ENCODE peak calls at places on chromosome 4, in four cellular contexts. A, Q, D and P are unnamed samples.

GRCh38 chr4:108560624-108561023 is 59.8 kb upstream of the RPL34 start:
- DNase-seq in A (no peak), Q (no peak), D (peak), P (no peak)

GRCh38 chr4:69995526-69996016 is at the start of gene STATH:
- DNase-seq in A (no peak), Q (no peak), D (no peak), P (no peak)

GRCh38 chr4:142088906-142089305 is 452.5 kb downstream of the IL15 start:
- DNase-seq in A (no peak), Q (peak), D (peak), P (no peak)

GRCh38 chr4:173411106-173411703 is 12.3 kb upstream of the SCRG1 start:
- DNase-seq in A (no peak), Q (peak), D (no peak), P (no peak)

GRCh38 chr4:41655177-41655576 is 93.3 kb downstream of the PHOX2B start:
- DNase-seq in A (no peak), Q (no peak), D (no peak), P (no peak)

GRCh38 chr4:10582059-10582686 is 102.4 kb downstream of the CLNK start:
- DNase-seq in A (peak), Q (peak), D (peak), P (peak)

GRCh38 chr4:139628184-139629012 is 37.2 kb upstream of the MGST2 start:
- DNase-seq in A (no peak), Q (no peak), D (no peak), P (no peak)

GRCh38 chr4:139243448-139244365 is 36.3 kb downstream of the MGARP start:
- DNase-seq in A (no peak), Q (peak), D (peak), P (no peak)

GRCh38 chr4:42080284-42080683 is 72.2 kb downstream of the BEND4 start:
- DNase-seq in A (no peak), Q (no peak), D (no peak), P (no peak)

GRCh38 chr4:183798249-183798920 is 106.7 kb upstream of the STOX2 start:
- DNase-seq in A (no peak), Q (no peak), D (no peak), P (peak)

GRCh38 chr4:102751964-102752363 is 8.8 kb downstream of the MANBA start:
- DNase-seq in A (no peak), Q (no peak), D (no peak), P (no peak)

GRCh38 chr4:128571747-128572146 is 237.8 kb upstream of the JADE1 start:
- DNase-seq in A (no peak), Q (peak), D (peak), P (no peak)

GRCh38 chr4:94814237-94814636 is 56.5 kb downstream of the BMPR1B start:
- DNase-seq in A (no peak), Q (peak), D (no peak), P (no peak)

GRCh38 chr4:105474110-105474518 is 252 bp upstream of the PPA2 start:
- DNase-seq in A (no peak), Q (peak), D (peak), P (no peak)

GRCh38 chr4:115356176-115356575 is 242.8 kb upstream of the NDST4 start:
- DNase-seq in A (no peak), Q (no peak), D (no peak), P (no peak)

GRCh38 chr4:65007841-65008439 is 598.7 kb upstream of the TECRL start:
- DNase-seq in A (no peak), Q (no peak), D (peak), P (peak)

GRCh38 chr4:80005863-80006262 is 67.2 kb downstream of the ANTXR2 start:
- DNase-seq in A (no peak), Q (no peak), D (no peak), P (no peak)

GRCh38 chr4:101346562-101347266 is 612 bp downstream of the PPP3CA start:
- DNase-seq in A (no peak), Q (peak), D (peak), P (peak)

GRCh38 chr4:120824905-120825304 is 97.6 kb downstream of the PRDM5 start:
- DNase-seq in A (no peak), Q (no peak), D (no peak), P (no peak)

GRCh38 chr4:147117400-147117799 is 171.7 kb upstream of the TTC29 start:
- DNase-seq in A (no peak), Q (peak), D (peak), P (no peak)

GRCh38 chr4:79585834-79586233 is 177.8 kb upstream of the GK2 start:
- DNase-seq in A (no peak), Q (no peak), D (no peak), P (no peak)

GRCh38 chr4:181860157-181860556 is 383.0 kb upstream of the TENM3 start:
- DNase-seq in A (no peak), Q (peak), D (no peak), P (no peak)

GRCh38 chr4:165199286-165199685 is 8.1 kb upstream of the KLHL2 start:
- DNase-seq in A (no peak), Q (no peak), D (no peak), P (no peak)

GRCh38 chr4:173367285-173367684 is 3.5 kb upstream of the SAP30 start:
- DNase-seq in A (no peak), Q (peak), D (no peak), P (no peak)

GRCh38 chr4:113821851-113822250 is 60.3 kb upstream of the CAMK2D start:
- DNase-seq in A (no peak), Q (no peak), D (no peak), P (no peak)

GRCh38 chr4:22473268-22473667 is 42.6 kb downstream of the ADGRA3 start:
- DNase-seq in A (no peak), Q (peak), D (peak), P (no peak)

GRCh38 chr4:95304898-95305297 is 243.9 kb downstream of the UNC5C start:
- DNase-seq in A (no peak), Q (no peak), D (no peak), P (no peak)

GRCh38 chr4:17941731-17942130 is 79.8 kb downstream of the LCORL start:
- DNase-seq in A (no peak), Q (no peak), D (no peak), P (no peak)

GRCh38 chr4:87856816-87857215 is 24.0 kb downstream of the MEPE start:
- DNase-seq in A (no peak), Q (no peak), D (no peak), P (no peak)

GRCh38 chr4:55931833-55932232 is 16.9 kb upstream of the CEP135 start:
- DNase-seq in A (no peak), Q (no peak), D (no peak), P (no peak)

GRCh38 chr4:26719954-26720552 is 136.2 kb downstream of the TBC1D19 start:
- DNase-seq in A (no peak), Q (peak), D (no peak), P (no peak)

GRCh38 chr4:26713563-26714145 is 129.8 kb downstream of the TBC1D19 start:
- DNase-seq in A (no peak), Q (no peak), D (no peak), P (no peak)

GRCh38 chr4:26715636-26716242 is 131.9 kb downstream of the TBC1D19 start:
- DNase-seq in A (no peak), Q (no peak), D (no peak), P (no peak)

GRCh38 chr4:26721685-26722084 is 137.8 kb downstream of the TBC1D19 start:
- DNase-seq in A (no peak), Q (no peak), D (no peak), P (no peak)

DNA sequence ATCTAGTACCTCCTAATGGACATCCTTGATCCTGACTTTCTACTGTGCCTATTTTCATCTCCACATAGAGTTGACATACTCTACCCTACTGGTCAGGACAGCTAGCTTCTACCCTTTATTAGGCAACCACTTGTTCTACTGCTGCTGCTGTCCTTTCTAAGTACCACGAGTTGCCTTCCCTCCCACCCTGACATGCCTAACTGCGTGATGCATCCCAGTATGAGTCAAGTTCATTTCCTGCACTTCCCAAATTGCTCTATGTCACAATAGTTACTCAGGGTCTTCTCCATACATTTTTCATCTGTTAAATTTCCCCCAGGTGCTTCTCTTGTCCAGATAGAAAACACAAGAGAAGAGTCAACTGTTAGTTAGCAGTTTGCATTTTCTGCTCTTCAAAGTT is 133.4 kb downstream of the TBC1D19 start:
- DNase-seq in A (no peak), Q (peak), D (no peak), P (no peak)
- H3K27ac ChIP-seq in A (no peak), Q (no peak), D (no peak), P (no peak)

DNA sequence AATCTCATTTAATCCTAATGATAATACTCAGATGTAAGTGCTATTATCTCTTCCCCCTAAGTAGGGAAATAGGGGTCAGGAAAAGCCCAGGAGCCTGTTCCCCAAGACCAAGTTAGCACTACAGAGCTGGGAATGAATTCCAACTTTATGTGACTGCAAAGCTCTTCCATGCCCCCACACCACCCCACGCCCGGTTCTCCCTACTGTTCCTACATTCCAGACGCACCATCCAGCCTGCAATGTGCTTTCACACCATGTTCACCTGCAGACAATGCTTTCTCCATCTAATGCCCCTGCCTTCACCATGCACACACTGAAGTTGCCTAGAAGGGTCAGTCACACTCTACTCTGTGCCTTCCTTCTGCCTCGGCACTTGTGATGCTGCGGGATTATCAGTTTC is 14.4 kb downstream of the SORBS2 start:
- DNase-seq in A (no peak), Q (no peak), D (no peak), P (no peak)
- H3K27ac ChIP-seq in A (no peak), Q (no peak), D (no peak), P (no peak)

GRCh38 chr4:138097912-138098600 is 144.1 kb downstream of the SLC7A11 start:
- DNase-seq in A (no peak), Q (no peak), D (no peak), P (no peak)
- H3K27ac ChIP-seq in A (no peak), Q (no peak), D (no peak), P (no peak)

DNA sequence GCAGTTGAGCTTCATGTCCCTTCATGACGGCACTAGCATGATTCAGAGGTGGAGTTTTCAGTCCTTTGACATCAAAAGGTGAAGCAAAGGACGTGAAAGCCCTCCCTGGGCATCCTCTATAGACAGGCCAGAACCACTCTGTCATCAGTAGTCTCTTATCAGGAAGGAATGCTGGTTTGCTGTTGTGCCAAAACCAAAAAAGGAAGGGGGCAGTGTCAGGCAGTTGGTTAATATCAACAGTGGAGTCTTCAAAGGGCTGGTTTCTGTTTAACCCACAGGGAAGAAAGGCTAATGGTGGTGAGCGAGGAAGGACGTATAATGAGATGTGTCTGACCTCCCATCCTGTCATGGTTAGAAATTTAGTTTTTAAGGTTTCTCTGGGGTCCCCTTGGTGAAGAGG is 23.5 kb upstream of the IL2 start:
- DNase-seq in A (no peak), Q (peak), D (no peak), P (no peak)
- H3K27ac ChIP-seq in A (no peak), Q (no peak), D (no peak), P (no peak)

DNA sequence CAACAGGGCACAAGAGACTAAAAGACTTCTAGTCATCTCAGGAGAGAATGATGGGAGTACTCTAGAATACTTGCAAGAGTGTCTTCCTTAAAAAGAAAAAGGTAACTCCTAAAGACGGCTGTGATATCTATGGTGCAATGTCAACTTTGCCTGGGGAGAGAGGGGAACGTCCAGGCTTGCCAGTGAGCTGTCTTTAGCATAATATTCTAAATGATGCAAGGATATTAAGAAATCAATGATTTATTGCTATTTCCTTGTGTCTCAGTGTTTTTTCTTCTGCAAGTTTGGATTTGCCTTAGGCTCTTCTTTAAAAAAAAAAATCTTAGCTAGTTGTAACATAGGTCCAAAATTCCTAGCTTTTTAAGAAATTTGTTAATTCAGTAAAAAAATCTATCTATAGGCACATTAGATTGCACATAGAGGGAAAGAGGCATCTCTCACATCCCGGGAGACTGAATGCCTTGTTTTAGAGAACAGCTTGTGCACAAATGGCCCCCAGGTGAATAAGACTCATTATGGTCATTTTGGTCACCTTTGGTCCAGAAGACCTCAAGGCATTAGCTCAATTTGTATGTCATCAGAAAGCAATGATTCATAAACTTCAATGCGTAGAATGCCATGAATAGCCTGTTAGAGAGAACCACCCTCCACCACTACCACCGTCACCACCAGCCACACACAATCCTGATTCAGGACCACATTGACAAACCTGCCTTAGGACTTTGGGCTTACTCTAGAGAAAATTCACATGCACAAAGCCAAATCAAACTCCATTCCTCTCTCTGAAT is 104.1 kb downstream of the PALLD start:
- DNase-seq in A (no peak), Q (peak), D (no peak), P (no peak)
- H3K27ac ChIP-seq in A (no peak), Q (no peak), D (no peak), P (no peak)

DNA sequence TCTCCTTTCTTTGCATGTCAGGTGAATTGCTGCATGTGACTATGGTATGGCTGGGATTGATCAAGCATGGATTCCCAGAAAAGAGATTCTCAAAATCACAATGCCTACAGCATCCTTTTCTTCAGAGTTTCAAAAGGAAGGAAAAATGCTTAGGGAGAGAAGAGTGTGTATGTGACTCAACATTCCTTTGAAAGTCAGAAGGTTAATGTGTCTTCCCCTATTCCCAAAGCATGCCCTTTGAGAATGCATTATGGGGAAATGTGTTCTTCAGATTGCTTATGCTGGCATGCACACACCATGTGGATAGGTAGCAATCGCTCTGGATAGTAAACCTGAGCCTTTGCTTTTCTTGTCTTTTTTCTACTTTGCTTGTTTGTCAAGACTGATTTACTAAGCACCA is 78.5 kb downstream of the ELOVL6 start:
- DNase-seq in A (no peak), Q (peak), D (no peak), P (no peak)
- H3K27ac ChIP-seq in A (no peak), Q (peak), D (no peak), P (no peak)

GRCh38 chr4:76857010-76857409 is 40.9 kb downstream of the SOWAHB start:
- DNase-seq in A (no peak), Q (no peak), D (no peak), P (no peak)
- H3K27ac ChIP-seq in A (no peak), Q (no peak), D (no peak), P (no peak)

DNA sequence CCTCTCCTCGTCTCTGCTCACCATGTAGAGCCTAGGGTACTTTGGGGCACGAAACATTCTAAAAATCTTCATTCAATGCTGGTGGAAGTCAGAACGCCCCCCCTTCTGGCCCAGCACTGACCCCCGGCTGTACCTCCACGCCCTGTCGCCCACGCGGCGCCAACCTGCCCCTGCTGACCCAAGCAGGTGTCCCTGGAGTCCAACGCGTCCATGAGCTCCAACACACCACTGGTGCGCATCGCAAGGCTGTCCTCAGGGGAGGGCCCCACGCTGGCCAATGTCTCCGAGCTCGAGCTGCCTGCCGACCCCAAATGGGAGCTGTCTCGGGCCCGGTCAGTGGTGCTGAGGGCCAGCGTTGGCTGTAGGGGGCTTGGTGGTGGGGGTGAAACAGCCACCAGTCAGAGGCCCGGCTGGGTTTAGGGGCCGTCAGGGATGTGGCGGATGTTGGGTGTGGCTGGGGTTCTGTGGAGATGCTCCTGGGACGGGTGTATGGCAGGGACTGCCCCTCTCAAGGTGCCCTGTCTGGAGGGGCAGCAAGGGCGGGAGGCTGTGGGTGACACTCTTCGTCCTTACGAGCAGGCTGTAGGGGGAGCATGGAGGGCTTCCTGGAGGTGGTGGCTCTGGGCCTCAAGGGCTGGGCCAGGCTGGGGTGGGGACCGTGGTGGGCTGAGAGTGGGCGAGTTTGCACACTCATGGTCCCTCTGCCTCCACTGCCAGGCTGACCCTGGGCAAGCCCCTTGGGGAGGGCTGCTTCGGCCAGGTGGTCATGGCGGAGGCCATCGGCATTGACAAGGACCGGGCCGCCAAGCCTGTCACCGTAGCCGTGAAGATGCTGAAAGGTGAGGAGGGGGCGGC is 11.8 kb downstream of the FGFR3 start:
- DNase-seq in A (no peak), Q (no peak), D (no peak), P (no peak)
- H3K27ac ChIP-seq in A (no peak), Q (no peak), D (no peak), P (no peak)

GRCh38 chr4:74105656-74106275 is 6.8 kb upstream of the CXCL2 start:
- DNase-seq in A (no peak), Q (peak), D (no peak), P (no peak)
- H3K27ac ChIP-seq in A (no peak), Q (no peak), D (no peak), P (no peak)

DNA sequence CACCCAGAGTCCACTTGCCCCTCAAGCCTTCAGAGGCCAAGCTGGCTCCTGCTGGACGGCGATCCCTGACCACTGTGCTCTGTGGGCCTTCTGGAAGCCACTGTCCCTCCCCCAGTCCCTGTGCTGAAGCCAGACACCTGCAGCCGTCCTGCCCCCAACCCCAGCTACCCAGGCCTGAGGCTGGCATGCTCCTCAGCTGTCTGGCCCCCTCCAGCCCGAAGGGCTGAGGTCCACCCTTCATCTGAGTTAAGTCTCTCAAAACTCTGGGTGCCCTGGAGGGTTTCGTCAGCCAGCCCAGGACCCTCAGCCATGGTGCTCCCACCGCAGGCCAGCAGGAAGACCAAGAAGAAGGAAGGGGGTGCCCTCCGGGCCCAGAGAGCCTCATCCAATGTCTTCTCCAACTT is 4.0 kb downstream of the MYL5 start:
- DNase-seq in A (no peak), Q (no peak), D (no peak), P (no peak)
- H3K27ac ChIP-seq in A (peak), Q (no peak), D (no peak), P (no peak)